ENCODE peak calls at places on chromosome 20, in five cellular contexts. One of them, this sample, is unnamed.

GRCh38 chr20:44990957-44991356 is 24.6 kb downstream of the STK4 start:
- DNase-seq in breast epithelium: no peak
- DNase-seq in body of pancreas: no peak
- DNase-seq in tibial nerve: no peak
- DNase-seq in transverse colon: no peak
- DNase-seq in this sample: no peak

GRCh38 chr20:11676618-11677289 is 240.9 kb upstream of the BTBD3 start:
- DNase-seq in tibial nerve: no peak
- DNase-seq in breast epithelium: no peak
- DNase-seq in transverse colon: peak; percentile 46
- DNase-seq in body of pancreas: peak; percentile 58
- DNase-seq in this sample: peak; percentile 9

GRCh38 chr20:11970243-11970836 is 52.6 kb downstream of the BTBD3 start:
- DNase-seq in breast epithelium: no peak
- DNase-seq in body of pancreas: no peak
- DNase-seq in transverse colon: no peak
- DNase-seq in tibial nerve: no peak
- DNase-seq in this sample: peak; percentile 23

GRCh38 chr20:60632420-60633262 is 619.4 kb upstream of the CDH4 start:
- DNase-seq in transverse colon: no peak
- DNase-seq in breast epithelium: no peak
- DNase-seq in body of pancreas: no peak
- DNase-seq in tibial nerve: peak; percentile 39
- DNase-seq in this sample: no peak

GRCh38 chr20:14986026-14986655 is 648.7 kb upstream of the FLRT3 start:
- DNase-seq in transverse colon: peak; percentile 88
- DNase-seq in tibial nerve: no peak
- DNase-seq in body of pancreas: peak; percentile 86
- DNase-seq in breast epithelium: no peak
- DNase-seq in this sample: peak; percentile 92

GRCh38 chr20:59955131-59955796 is 3.0 kb upstream of the CDH26 start:
- DNase-seq in transverse colon: no peak
- DNase-seq in tibial nerve: no peak
- DNase-seq in body of pancreas: no peak
- DNase-seq in breast epithelium: no peak
- DNase-seq in this sample: no peak

GRCh38 chr20:54173653-54174451 is at the start of gene CYP24A1:
- DNase-seq in body of pancreas: no peak
- DNase-seq in tibial nerve: no peak
- DNase-seq in breast epithelium: no peak
- DNase-seq in transverse colon: peak; percentile 27
- DNase-seq in this sample: no peak

GRCh38 chr20:40669692-40670091 is 19.3 kb downstream of the MAFB start:
- DNase-seq in body of pancreas: no peak
- DNase-seq in tibial nerve: no peak
- DNase-seq in breast epithelium: no peak
- DNase-seq in transverse colon: no peak
- DNase-seq in this sample: peak; percentile 91

GRCh38 chr20:5181492-5181891 is 54.7 kb downstream of the CDS2 start:
- DNase-seq in tibial nerve: no peak
- DNase-seq in transverse colon: no peak
- DNase-seq in body of pancreas: no peak
- DNase-seq in breast epithelium: no peak
- DNase-seq in this sample: no peak

GRCh38 chr20:33518071-33518470 is 28.2 kb downstream of the CBFA2T2 start:
- DNase-seq in tibial nerve: no peak
- DNase-seq in transverse colon: no peak
- DNase-seq in body of pancreas: no peak
- DNase-seq in breast epithelium: no peak
- DNase-seq in this sample: no peak

GRCh38 chr20:1373614-1374013 is 19.2 kb downstream of the FKBP1A start:
- DNase-seq in body of pancreas: no peak
- DNase-seq in transverse colon: no peak
- DNase-seq in tibial nerve: no peak
- DNase-seq in breast epithelium: no peak
- DNase-seq in this sample: no peak

GRCh38 chr20:63635431-63636141 is 8.7 kb upstream of the GMEB2 start:
- DNase-seq in breast epithelium: no peak
- DNase-seq in tibial nerve: no peak
- DNase-seq in transverse colon: peak; percentile 59
- DNase-seq in body of pancreas: no peak
- DNase-seq in this sample: peak; percentile 94

GRCh38 chr20:19875746-19876145 is 117.7 kb downstream of the RIN2 start:
- DNase-seq in transverse colon: no peak
- DNase-seq in tibial nerve: no peak
- DNase-seq in breast epithelium: no peak
- DNase-seq in body of pancreas: no peak
- DNase-seq in this sample: peak; percentile 64

GRCh38 chr20:63174309-63175030 is 41.5 kb downstream of the YTHDF1 start:
- DNase-seq in tibial nerve: no peak
- DNase-seq in transverse colon: no peak
- DNase-seq in body of pancreas: no peak
- DNase-seq in breast epithelium: no peak
- DNase-seq in this sample: no peak

GRCh38 chr20:63829598-63829942 is 1.5 kb downstream of the ZBTB46 start:
- DNase-seq in breast epithelium: no peak
- DNase-seq in body of pancreas: no peak
- DNase-seq in transverse colon: no peak
- DNase-seq in tibial nerve: no peak
- DNase-seq in this sample: peak; percentile 19

GRCh38 chr20:32534661-32535240 is 50.4 kb downstream of the NOL4L start:
- DNase-seq in transverse colon: no peak
- DNase-seq in breast epithelium: no peak
- DNase-seq in tibial nerve: no peak
- DNase-seq in body of pancreas: no peak
- DNase-seq in this sample: no peak

GRCh38 chr20:51366155-51366886 is 176.2 kb downstream of the NFATC2 start:
- DNase-seq in breast epithelium: no peak
- DNase-seq in tibial nerve: peak; percentile 57
- DNase-seq in transverse colon: peak; percentile 41
- DNase-seq in body of pancreas: peak; percentile 46
- DNase-seq in this sample: peak; percentile 39

GRCh38 chr20:40775747-40776146 is 86.7 kb upstream of the MAFB start:
- DNase-seq in transverse colon: no peak
- DNase-seq in tibial nerve: no peak
- DNase-seq in breast epithelium: no peak
- DNase-seq in body of pancreas: no peak
- DNase-seq in this sample: no peak

GRCh38 chr20:33359399-33360261 is 41.7 kb downstream of the CDK5RAP1 start:
- DNase-seq in body of pancreas: no peak
- DNase-seq in transverse colon: no peak
- DNase-seq in breast epithelium: no peak
- DNase-seq in tibial nerve: no peak
- DNase-seq in this sample: peak; percentile 61

GRCh38 chr20:2149507-2149906 is 47.9 kb downstream of the STK35 start:
- DNase-seq in breast epithelium: no peak
- DNase-seq in tibial nerve: no peak
- DNase-seq in transverse colon: no peak
- DNase-seq in body of pancreas: no peak
- DNase-seq in this sample: no peak

GRCh38 chr20:15857131-15857784 is 716.0 kb downstream of the KIF16B start:
- DNase-seq in tibial nerve: no peak
- DNase-seq in breast epithelium: no peak
- DNase-seq in body of pancreas: no peak
- DNase-seq in transverse colon: no peak
- DNase-seq in this sample: no peak

GRCh38 chr20:22499475-22500174 is 84.7 kb downstream of the FOXA2 start:
- DNase-seq in breast epithelium: no peak
- DNase-seq in transverse colon: peak; percentile 33
- DNase-seq in tibial nerve: no peak
- DNase-seq in body of pancreas: no peak
- DNase-seq in this sample: no peak

GRCh38 chr20:5881714-5882113 is 68.6 kb downstream of the TRMT6 start:
- DNase-seq in transverse colon: no peak
- DNase-seq in body of pancreas: no peak
- DNase-seq in tibial nerve: no peak
- DNase-seq in breast epithelium: no peak
- DNase-seq in this sample: no peak

GRCh38 chr20:10309326-10309725 is 90.7 kb downstream of the SNAP25 start:
- DNase-seq in tibial nerve: no peak
- DNase-seq in body of pancreas: no peak
- DNase-seq in transverse colon: no peak
- DNase-seq in breast epithelium: no peak
- DNase-seq in this sample: no peak

GRCh38 chr20:13205848-13206434 is 15.1 kb upstream of the ISM1 start:
- DNase-seq in breast epithelium: no peak
- DNase-seq in tibial nerve: no peak
- DNase-seq in body of pancreas: no peak
- DNase-seq in transverse colon: no peak
- DNase-seq in this sample: peak; percentile 92

GRCh38 chr20:23254034-23254433 is 96.6 kb upstream of the NXT1 start:
- DNase-seq in tibial nerve: no peak
- DNase-seq in transverse colon: no peak
- DNase-seq in body of pancreas: no peak
- DNase-seq in breast epithelium: no peak
- DNase-seq in this sample: no peak

GRCh38 chr20:45372646-45373352 is 5.3 kb downstream of the TP53TG5 start:
- DNase-seq in breast epithelium: no peak
- DNase-seq in body of pancreas: no peak
- DNase-seq in tibial nerve: no peak
- DNase-seq in transverse colon: no peak
- DNase-seq in this sample: no peak

GRCh38 chr20:59565768-59566461 is 38.4 kb upstream of the PHACTR3 start:
- DNase-seq in breast epithelium: no peak
- DNase-seq in tibial nerve: no peak
- DNase-seq in transverse colon: no peak
- DNase-seq in body of pancreas: no peak
- DNase-seq in this sample: no peak

GRCh38 chr20:22684072-22684762 is 99.8 kb upstream of the FOXA2 start:
- DNase-seq in transverse colon: peak; percentile 57
- DNase-seq in breast epithelium: no peak
- DNase-seq in body of pancreas: peak; percentile 74
- DNase-seq in tibial nerve: peak; percentile 82
- DNase-seq in this sample: peak; percentile 76

GRCh38 chr20:40635990-40636389 is 53.0 kb downstream of the MAFB start:
- DNase-seq in tibial nerve: no peak
- DNase-seq in body of pancreas: no peak
- DNase-seq in breast epithelium: no peak
- DNase-seq in transverse colon: no peak
- DNase-seq in this sample: no peak

DNA sequence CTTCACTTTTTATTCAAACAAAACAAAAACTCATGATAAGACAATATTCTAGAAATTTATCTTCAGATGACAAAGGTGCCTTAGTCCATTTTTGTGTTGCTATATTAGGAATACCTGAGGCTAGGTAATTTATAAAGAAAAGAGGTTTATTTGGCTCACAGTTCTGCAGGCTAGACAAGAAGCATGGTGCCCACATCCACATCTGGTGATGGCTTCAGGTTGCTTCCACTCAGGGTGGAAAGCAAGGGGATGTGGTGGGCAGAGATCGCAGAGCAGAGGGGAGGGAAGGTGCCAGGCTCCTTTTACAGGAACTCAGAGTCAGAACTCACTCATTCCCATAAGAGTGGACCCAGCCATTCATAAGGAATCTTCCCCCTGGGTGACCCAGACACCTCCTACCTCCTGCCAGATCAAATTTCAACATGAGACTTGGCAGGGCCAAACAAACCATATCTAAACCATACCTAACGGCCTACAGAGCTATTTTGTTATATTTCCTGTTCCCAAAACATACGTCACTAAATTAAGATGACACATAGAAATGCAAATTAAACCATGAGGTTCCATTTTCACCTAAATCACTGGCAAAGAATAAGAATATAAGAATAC is 26.4 kb downstream of the ABHD12 start:
- DNase-seq in body of pancreas: no peak
- DNase-seq in transverse colon: no peak
- DNase-seq in tibial nerve: no peak
- DNase-seq in breast epithelium: no peak
- DNase-seq in this sample: no peak
- H3K9me3 ChIP-seq in body of pancreas: no peaks in the 10 kb centered on the region
- H3K9me3 ChIP-seq in transverse colon: no peaks in the 10 kb centered on the region
- H3K9me3 ChIP-seq in tibial nerve: no peaks in the 10 kb centered on the region
- H3K9me3 ChIP-seq in breast epithelium: no peaks in the 10 kb centered on the region
- H3K9me3 ChIP-seq in this sample: no peaks in the 10 kb centered on the region

GRCh38 chr20:37542281-37542680 is 14.6 kb upstream of the BLCAP start:
- DNase-seq in breast epithelium: no peak
- DNase-seq in tibial nerve: no peak
- DNase-seq in body of pancreas: no peak
- DNase-seq in transverse colon: no peak
- DNase-seq in this sample: no peak
- TF ChIP-seq POLR2A in breast epithelium: no peak
- TF ChIP-seq POLR2A in tibial nerve: no peak
- TF ChIP-seq POLR2A in body of pancreas: no peak
- TF ChIP-seq POLR2A in transverse colon: no peak
- TF ChIP-seq POLR2A in this sample: no peak

DNA sequence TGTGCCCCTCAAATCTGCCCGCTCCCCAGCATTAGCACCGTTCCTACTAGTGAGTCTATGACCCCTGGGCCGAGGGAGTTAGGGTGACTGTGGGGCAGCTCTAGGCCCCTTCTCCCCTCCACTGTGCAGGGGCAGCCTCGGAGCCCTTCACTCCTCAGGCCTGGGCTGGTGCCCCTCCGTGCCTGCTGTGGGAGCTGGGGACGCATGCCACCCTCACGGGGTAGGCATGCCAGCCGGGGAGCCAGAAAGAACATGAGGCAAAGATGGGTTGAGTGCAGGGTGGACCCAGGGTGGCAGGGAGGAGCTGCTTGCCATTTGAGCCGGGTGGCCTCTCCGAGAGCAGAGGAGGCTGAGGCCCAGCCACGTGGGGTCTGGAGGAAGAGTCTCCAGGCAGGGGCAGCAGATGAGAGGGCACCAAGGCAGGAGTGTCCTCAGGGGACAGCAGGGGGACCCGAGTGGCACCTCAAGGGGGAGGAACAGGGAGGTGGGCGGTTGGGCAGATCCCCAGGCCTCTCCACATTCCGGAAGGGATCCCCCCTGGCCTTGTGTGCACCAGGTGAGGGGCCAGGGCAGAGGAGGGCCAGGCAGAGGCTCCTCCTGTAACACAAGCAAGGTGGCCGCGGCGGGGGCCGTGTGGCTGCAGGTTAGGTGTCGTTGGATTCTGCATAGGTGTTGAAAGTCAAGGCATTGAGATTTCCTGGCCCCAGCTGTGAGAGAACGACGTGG is 18.6 kb upstream of the LSM14B start:
- DNase-seq in body of pancreas: no peak
- DNase-seq in transverse colon: no peak
- DNase-seq in tibial nerve: no peak
- DNase-seq in breast epithelium: no peak
- DNase-seq in this sample: no peak
- H3K9me3 ChIP-seq in body of pancreas: no peaks in the 10 kb centered on the region
- H3K9me3 ChIP-seq in transverse colon: peaks cover 18% of the 10 kb centered on the region
- H3K9me3 ChIP-seq in tibial nerve: peaks cover 15% of the 10 kb centered on the region
- H3K9me3 ChIP-seq in breast epithelium: peaks cover 41% of the 10 kb centered on the region
- H3K9me3 ChIP-seq in this sample: no peaks in the 10 kb centered on the region

DNA sequence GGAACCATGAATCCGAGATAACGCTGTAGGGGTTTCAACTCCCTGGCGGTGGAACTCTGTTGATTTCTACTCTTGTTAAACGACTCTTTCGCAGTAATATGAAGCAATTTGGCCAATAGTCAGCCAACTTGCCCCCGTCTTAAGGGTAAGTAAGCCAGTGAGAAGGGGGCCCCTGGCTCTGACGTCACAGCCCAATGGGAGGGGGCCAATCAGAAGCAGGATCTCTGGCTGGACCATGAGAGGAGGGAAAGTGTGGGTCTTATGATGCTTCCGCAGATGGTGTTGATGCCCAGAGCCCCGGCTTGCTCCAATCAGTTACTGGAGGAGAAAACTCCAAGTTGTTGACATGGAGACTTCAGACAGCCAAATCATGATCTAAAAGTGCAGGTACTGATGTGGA is 242.4 kb downstream of the BMP7 start:
- DNase-seq in breast epithelium: no peak
- DNase-seq in body of pancreas: no peak
- DNase-seq in tibial nerve: no peak
- DNase-seq in transverse colon: no peak
- DNase-seq in this sample: no peak
- TF ChIP-seq POLR2A in breast epithelium: no peak
- TF ChIP-seq POLR2A in body of pancreas: no peak
- TF ChIP-seq POLR2A in tibial nerve: no peak
- TF ChIP-seq POLR2A in transverse colon: no peak
- TF ChIP-seq POLR2A in this sample: no peak